ENCODE peak calls at places on chromosomes 13 and 19, in five cellular contexts. G, J, W, E and Z are unnamed samples. For H3K4me1, the result is how much of the 10 kb centered on the place peaks cover.

GRCh38 chr19:7521551-7522071 is 813 bp upstream of the MCOLN1 start:
- DNase-seq in G (no peak), J (no peak), W (no peak), E (no peak), Z (no peak)

GRCh38 chr13:24264976-24265375 is 44.4 kb upstream of the C1QTNF9 start:
- DNase-seq in G (peak), J (no peak), W (no peak), E (peak), Z (peak)

GRCh38 chr13:90201676-90202425 is 1145.6 kb upstream of the MIR17HG start:
- DNase-seq in G (no peak), J (no peak), W (no peak), E (no peak), Z (no peak)

GRCh38 chr13:85405316-85405897 is 393.8 kb downstream of the SLITRK6 start:
- DNase-seq in G (no peak), J (no peak), W (no peak), E (no peak), Z (no peak)

GRCh38 chr13:40352385-40352778 is 314.1 kb downstream of the FOXO1 start:
- DNase-seq in G (no peak), J (no peak), W (no peak), E (no peak), Z (no peak)

GRCh38 chr19:41296323-41296935 is 13.5 kb upstream of the CCDC97 start:
- DNase-seq in G (peak), J (no peak), W (no peak), E (no peak), Z (no peak)

GRCh38 chr13:83333614-83334388 is 548.5 kb downstream of the SLITRK1 start:
- DNase-seq in G (no peak), J (no peak), W (no peak), E (no peak), Z (no peak)

GRCh38 chr13:31521466-31521865 is 217.9 kb upstream of the RXFP2 start:
- DNase-seq in G (no peak), J (no peak), W (no peak), E (no peak), Z (no peak)

GRCh38 chr13:90565985-90566713 is 781.3 kb upstream of the MIR17HG start:
- DNase-seq in G (no peak), J (no peak), W (no peak), E (no peak), Z (no peak)

GRCh38 chr13:59094149-59094548 is 1069.6 kb downstream of the DIAPH3 start:
- DNase-seq in G (no peak), J (no peak), W (peak), E (no peak), Z (no peak)

GRCh38 chr13:113155982-113156655 is 2.3 kb upstream of the PROZ start:
- DNase-seq in G (no peak), J (no peak), W (no peak), E (no peak), Z (no peak)

GRCh38 chr13:48642061-48642460 is 11.7 kb upstream of the CYSLTR2 start:
- DNase-seq in G (no peak), J (no peak), W (no peak), E (no peak), Z (no peak)

GRCh38 chr13:30585748-30586262 is 31.9 kb upstream of the USPL1 start:
- DNase-seq in G (no peak), J (no peak), W (peak), E (no peak), Z (no peak)

GRCh38 chr13:113098163-113098732 is 7.3 kb upstream of the F7 start:
- DNase-seq in G (no peak), J (no peak), W (peak), E (no peak), Z (peak)

GRCh38 chr19:4622695-4623421 is 16.5 kb upstream of the TNFAIP8L1 start:
- DNase-seq in G (no peak), J (no peak), W (no peak), E (no peak), Z (no peak)

GRCh38 chr19:48487944-48488343 is 18.8 kb downstream of the CYTH2 start:
- DNase-seq in G (no peak), J (peak), W (peak), E (no peak), Z (peak)

GRCh38 chr13:113350065-113350937 is 13.6 kb downstream of the GRTP1 start:
- DNase-seq in G (no peak), J (no peak), W (no peak), E (no peak), Z (no peak)

GRCh38 chr19:19448238-19448544 is 42.7 kb downstream of the GATAD2A start:
- DNase-seq in G (no peak), J (no peak), W (no peak), E (no peak), Z (no peak)

GRCh38 chr13:21435710-21436151 is 23.4 kb downstream of the ZDHHC20 start:
- DNase-seq in G (no peak), J (peak), W (peak), E (peak), Z (peak)

GRCh38 chr19:50005428-50005827 is 19.7 kb downstream of the VRK3 start:
- DNase-seq in G (no peak), J (no peak), W (no peak), E (no peak), Z (no peak)

GRCh38 chr13:98839826-98840769 is 87.6 kb upstream of the SLC15A1 start:
- DNase-seq in G (no peak), J (no peak), W (peak), E (peak), Z (no peak)

GRCh38 chr19:495440-496332 is 600 bp upstream of the MADCAM1 start:
- DNase-seq in G (no peak), J (no peak), W (peak), E (no peak), Z (no peak)

GRCh38 chr13:48493851-48494250 is 39.0 kb downstream of the RCBTB2 start:
- DNase-seq in G (no peak), J (no peak), W (peak), E (no peak), Z (no peak)

GRCh38 chr19:22545751-22546150 is 88.4 kb upstream of the ZNF492 start:
- DNase-seq in G (no peak), J (peak), W (no peak), E (no peak), Z (no peak)

GRCh38 chr13:65310663-65311328 is 1919.3 kb downstream of the PCDH9 start:
- DNase-seq in G (no peak), J (no peak), W (no peak), E (no peak), Z (peak)

GRCh38 chr13:25253702-25254101 is 33.6 kb downstream of the MTMR6 start:
- DNase-seq in G (no peak), J (no peak), W (no peak), E (no peak), Z (no peak)

GRCh38 chr13:102033719-102034446 is 368.0 kb downstream of the FGF14 start:
- DNase-seq in G (no peak), J (no peak), W (no peak), E (no peak), Z (no peak)

GRCh38 chr19:2261438-2262172 is 5.4 kb upstream of the JSRP1 start:
- DNase-seq in G (no peak), J (no peak), W (no peak), E (no peak), Z (no peak)

GRCh38 chr13:73074101-73074500 is 15.3 kb downstream of the KLF5 start:
- DNase-seq in G (no peak), J (no peak), W (peak), E (no peak), Z (no peak)

GRCh38 chr13:70043685-70044084 is 63.9 kb upstream of the ATXN8OS start:
- DNase-seq in G (no peak), J (no peak), W (no peak), E (no peak), Z (no peak)

GRCh38 chr19:44903602-44904425 is 1.8 kb upstream of the APOE start:
- DNase-seq in G (peak), J (peak), W (peak), E (peak), Z (peak)

GRCh38 chr13:73730014-73730413 is 404.2 kb downstream of the KLF12 start:
- DNase-seq in G (no peak), J (no peak), W (no peak), E (no peak), Z (no peak)

GRCh38 chr19:39599116-39599515 is 3.2 kb upstream of the LGALS13 start:
- DNase-seq in G (no peak), J (no peak), W (peak), E (no peak), Z (no peak)

GRCh38 chr13:105969761-105970160 is 565.7 kb downstream of the EFNB2 start:
- DNase-seq in G (no peak), J (no peak), W (no peak), E (no peak), Z (no peak)

GRCh38 chr13:60267498-60268202 is 103.9 kb upstream of the DIAPH3 start:
- DNase-seq in G (no peak), J (peak), W (no peak), E (peak), Z (no peak)

GRCh38 chr19:38523319-38523718 is 89.8 kb downstream of the RYR1 start:
- DNase-seq in G (no peak), J (no peak), W (no peak), E (no peak), Z (no peak)

GRCh38 chr13:77500094-77500493 is 35.4 kb upstream of the SCEL start:
- DNase-seq in G (no peak), J (no peak), W (no peak), E (no peak), Z (no peak)

GRCh38 chr19:43957891-43958290 is 6.9 kb downstream of the ZNF221 start:
- DNase-seq in G (no peak), J (no peak), W (peak), E (no peak), Z (no peak)

GRCh38 chr13:79392882-79393563 is 13.0 kb downstream of the RBM26 start:
- DNase-seq in G (no peak), J (no peak), W (peak), E (no peak), Z (no peak)
- H3K4me3 ChIP-seq in G (peak), J (no peak), W (no peak), E (peak), Z (no peak)

GRCh38 chr19:10421240-10421948 is 1.1 kb downstream of the PDE4A start:
- DNase-seq in G (no peak), J (no peak), W (no peak), E (no peak), Z (no peak)
- H3K4me1 ChIP-seq in G (half or more), J (under half), W (under half), E (half or more), Z (under half)

DNA sequence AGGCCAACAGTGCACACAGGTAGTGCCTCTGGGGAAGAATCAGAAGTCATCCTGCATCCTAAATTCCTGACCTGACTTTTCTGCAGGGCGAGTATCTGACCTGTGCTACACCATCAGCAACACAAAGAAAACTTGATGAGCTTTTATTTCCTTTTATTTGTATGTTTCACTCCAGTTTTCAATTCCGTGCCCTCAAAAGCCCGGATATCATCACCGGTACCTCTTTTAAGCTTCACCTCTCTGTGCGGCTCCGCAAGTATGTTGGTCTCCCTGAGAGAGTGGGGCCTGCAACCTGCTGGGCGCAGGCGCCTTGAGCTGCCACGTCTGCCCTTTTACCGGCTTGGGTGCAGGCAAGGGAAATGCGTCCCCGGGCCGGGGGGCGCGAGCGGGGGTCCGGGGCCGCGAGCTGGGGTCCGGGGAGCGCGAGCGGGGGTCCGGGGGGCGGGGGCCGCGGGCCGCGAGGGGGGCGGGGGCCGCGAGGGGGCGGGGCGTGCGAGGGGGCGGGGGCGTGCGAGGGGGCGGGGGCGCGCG is 4.3 kb upstream of the DUXA start:
- DNase-seq in G (peak), J (peak), W (peak), E (peak), Z (no peak)
- H3K4me3 ChIP-seq in G (peak), J (peak), W (peak), E (peak), Z (peak)

GRCh38 chr19:18423258-18424020 is 4.2 kb downstream of the SSBP4 start:
- DNase-seq in G (no peak), J (no peak), W (no peak), E (no peak), Z (no peak)
- H3K4me1 ChIP-seq in G (half or more), J (under half), W (under half), E (half or more), Z (half or more)

GRCh38 chr19:29884466-29884865 is 57.6 kb upstream of the URI1 start:
- DNase-seq in G (no peak), J (no peak), W (no peak), E (no peak), Z (no peak)
- H3K4me3 ChIP-seq in G (no peak), J (no peak), W (no peak), E (no peak), Z (no peak)

GRCh38 chr19:3366761-3367571 is 583 bp downstream of the NFIC start:
- DNase-seq in G (no peak), J (peak), W (no peak), E (no peak), Z (peak)

GRCh38 chr19:3369337-3370213 is 3.2 kb downstream of the NFIC start:
- DNase-seq in G (no peak), J (no peak), W (peak), E (no peak), Z (peak)

GRCh38 chr19:3367572-3368440 is 1.4 kb downstream of the NFIC start:
- DNase-seq in G (no peak), J (no peak), W (no peak), E (no peak), Z (no peak)

GRCh38 chr19:3368848-3369336 is 2.5 kb downstream of the NFIC start:
- DNase-seq in G (no peak), J (no peak), W (peak), E (no peak), Z (no peak)

GRCh38 chr19:3368441-3368795 is 2.0 kb downstream of the NFIC start:
- DNase-seq in G (no peak), J (no peak), W (no peak), E (no peak), Z (no peak)
- H3K4me1 ChIP-seq in G (under half), J (under half), W (under half), E (under half), Z (half or more)